ENCODE peak calls at places on chromosomes 12 and 14, in seven cellular contexts. K is IMR-90, Y is mesenchymal stem cell, R is H1, B is H9, Q is mesendoderm, I is trophoblast cell. D is an unnamed sample.

GRCh38 chr14:94363171-94363624 is 25.2 kb downstream of the SERPINA1 start:
- DNase-seq in K (no peak), Y (no peak), R (no peak), B (peak; percentile 24), Q (no peak), I (no peak), D (no peak)

GRCh38 chr12:5200276-5201087 is 156.8 kb downstream of the KCNA5 start:
- DNase-seq in K (peak; percentile 28), Y (peak; percentile 4), R (peak; percentile 93), B (peak; percentile 91), Q (peak; percentile 79), I (peak; percentile 45), D (peak; percentile 71)

GRCh38 chr12:79055926-79056674 is 191.5 kb downstream of the SYT1 start:
- DNase-seq in K (peak; percentile 92), Y (peak; percentile 49), R (no peak), B (no peak), Q (no peak), I (no peak), D (no peak)

GRCh38 chr14:71138236-71139057 is 231.2 kb downstream of the PCNX1 start:
- DNase-seq in K (no peak), Y (no peak), R (no peak), B (no peak), Q (no peak), I (no peak), D (no peak)

GRCh38 chr14:50003213-50004021 is 110.5 kb downstream of the ARF6 start:
- DNase-seq in K (peak; percentile 35), Y (peak; percentile 81), R (peak; percentile 66), B (peak; percentile 57), Q (peak; percentile 35), I (peak; percentile 83), D (peak; percentile 29)

GRCh38 chr14:52987514-52987913 is 36.7 kb upstream of the FERMT2 start:
- DNase-seq in K (no peak), Y (no peak), R (no peak), B (no peak), Q (no peak), I (no peak), D (no peak)

GRCh38 chr12:15996254-15996653 is 85.1 kb downstream of the DERA start:
- DNase-seq in K (peak; percentile 41), Y (peak; percentile 34), R (no peak), B (peak; percentile 55), Q (peak; percentile 77), I (peak; percentile 4), D (no peak)

GRCh38 chr12:50107416-50108268 is 3.8 kb downstream of the GPD1 start:
- DNase-seq in K (no peak), Y (no peak), R (no peak), B (no peak), Q (no peak), I (no peak), D (no peak)

DNA sequence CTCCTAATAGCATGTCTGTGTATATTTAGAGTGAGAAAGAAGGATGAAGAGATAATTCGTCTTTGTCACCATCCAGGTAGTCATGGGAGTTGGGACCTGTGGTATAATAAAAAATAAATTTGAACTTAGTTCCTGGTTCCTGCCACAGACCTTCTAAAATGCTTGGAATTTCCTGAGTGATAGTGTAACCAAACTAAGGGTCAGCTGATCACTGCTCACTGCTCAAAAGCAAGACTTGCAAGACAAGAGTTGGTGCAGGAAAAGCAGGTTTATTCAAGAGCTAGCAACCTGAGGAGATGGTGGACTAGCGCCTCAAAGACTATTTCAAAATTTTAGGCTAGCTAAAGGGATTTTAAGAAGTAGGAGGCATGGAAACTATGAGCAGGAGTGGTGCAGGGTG is 19.1 kb downstream of the ANG start:
- DNase-seq in K (no peak), Y (no peak), R (no peak), B (no peak), Q (no peak), I (peak; percentile 87), D (no peak)
- H3K18ac ChIP-seq in K (no peak overlapping the region), Y (no peak overlapping the region), R (no peak overlapping the region), B (no peak overlapping the region), Q (no peak overlapping the region), I (no peak overlapping the region), D (no peak overlapping the region)

GRCh38 chr14:99684356-99684952 is 356 bp downstream of the CYP46A1 start:
- DNase-seq in K (peak; percentile 8), Y (peak; percentile 37), R (no peak), B (no peak), Q (peak; percentile 32), I (no peak), D (no peak)

GRCh38 chr14:99682809-99683618 is 1.1 kb upstream of the CYP46A1 start:
- DNase-seq in K (peak; percentile 48), Y (peak; percentile 66), R (peak; percentile 97), B (peak; percentile 88), Q (peak; percentile 82), I (peak; percentile 88), D (peak; percentile 83)

GRCh38 chr14:99685061-99685995 is 1.2 kb downstream of the CYP46A1 start:
- DNase-seq in K (no peak), Y (no peak), R (peak; percentile 41), B (peak; percentile 33), Q (peak; percentile 19), I (no peak), D (no peak)

GRCh38 chr14:99681832-99682148 is 2.3 kb upstream of the CYP46A1 start:
- DNase-seq in K (no peak), Y (no peak), R (peak; percentile 38), B (no peak), Q (no peak), I (peak; percentile 67), D (no peak)

DNA sequence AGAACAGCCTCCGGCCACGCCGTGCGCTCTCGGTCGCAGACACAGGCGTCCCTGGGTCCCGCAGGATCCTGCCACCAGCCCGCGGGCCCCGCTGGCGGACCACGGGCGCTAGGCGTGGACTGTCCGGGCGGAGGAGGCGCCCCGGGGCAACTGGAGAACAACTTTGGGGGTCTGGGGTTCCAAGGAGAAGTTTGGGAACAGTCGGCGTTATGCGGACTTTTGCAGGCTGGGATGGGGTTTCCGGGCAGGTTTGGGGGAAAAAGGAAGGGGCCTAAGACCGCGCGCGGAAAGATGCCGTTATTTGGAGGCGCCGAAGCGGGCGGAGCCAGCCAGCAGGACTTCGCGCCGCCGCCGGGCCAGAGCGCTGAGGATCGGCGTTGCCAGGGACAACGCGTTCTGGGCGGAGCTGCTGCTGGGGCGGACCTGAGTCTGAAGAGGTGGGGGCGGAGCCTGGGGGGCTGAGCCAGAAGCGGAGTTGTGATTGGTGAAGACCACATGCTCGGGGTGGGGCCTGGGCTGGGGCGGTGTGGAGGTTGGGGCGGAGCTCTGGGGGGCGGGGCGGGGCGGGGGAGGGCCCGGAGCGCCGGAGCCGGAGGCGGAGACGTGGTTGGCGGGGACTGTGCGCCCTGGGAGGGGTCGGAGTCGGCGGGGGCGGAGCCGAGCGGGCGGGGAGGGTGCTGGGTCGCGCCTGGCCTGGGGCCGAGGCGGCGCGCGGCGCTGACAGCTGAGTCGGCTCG is at the start of gene CYP46A1:
- DNase-seq in K (peak; percentile 99), Y (peak; percentile 98), R (peak; percentile 99), B (peak; percentile 99), Q (peak; percentile 99), I (peak; percentile 99), D (peak; percentile 99)
- H3K18ac ChIP-seq in K (no peak within 1 kb of the TSS), Y (peak within 1 kb of the TSS; percentile 69), R (peak within 1 kb of the TSS; percentile 60), B (peak within 1 kb of the TSS; percentile 36), Q (peak within 1 kb of the TSS; percentile 65), I (peak within 1 kb of the TSS; percentile 41), D (peak within 1 kb of the TSS; percentile 90)

GRCh38 chr14:72634910-72635647 is 258.8 kb downstream of the DPF3 start:
- DNase-seq in K (no peak), Y (no peak), R (peak; percentile 19), B (no peak), Q (no peak), I (no peak), D (no peak)

GRCh38 chr14:72636871-72637270 is 257.0 kb downstream of the DPF3 start:
- DNase-seq in K (no peak), Y (no peak), R (no peak), B (no peak), Q (no peak), I (no peak), D (no peak)

GRCh38 chr14:72641086-72641485 is 252.8 kb downstream of the DPF3 start:
- DNase-seq in K (no peak), Y (no peak), R (no peak), B (no peak), Q (no peak), I (no peak), D (no peak)

GRCh38 chr14:72636094-72636493 is 257.8 kb downstream of the DPF3 start:
- DNase-seq in K (peak; percentile 79), Y (no peak), R (no peak), B (no peak), Q (no peak), I (no peak), D (no peak)

GRCh38 chr14:72638021-72638420 is 255.9 kb downstream of the DPF3 start:
- DNase-seq in K (peak; percentile 95), Y (peak; percentile 92), R (no peak), B (no peak), Q (no peak), I (no peak), D (no peak)
- H3K18ac ChIP-seq in K (peak overlapping the region; percentile 97), Y (no peak overlapping the region), R (no peak overlapping the region), B (no peak overlapping the region), Q (no peak overlapping the region), I (no peak overlapping the region), D (no peak overlapping the region)

GRCh38 chr12:100752841-100753240 is 41.7 kb upstream of the ANO4 start:
- DNase-seq in K (no peak), Y (no peak), R (no peak), B (no peak), Q (peak; percentile 5), I (no peak), D (no peak)
- H3K18ac ChIP-seq in K (no peak overlapping the region), Y (no peak overlapping the region), R (no peak overlapping the region), B (no peak overlapping the region), Q (no peak overlapping the region), I (no peak overlapping the region), D (no peak overlapping the region)

GRCh38 chr14:31080060-31080459 is 53.9 kb upstream of the STRN3 start:
- DNase-seq in K (peak; percentile 66), Y (no peak), R (no peak), B (no peak), Q (no peak), I (no peak), D (no peak)
- H3K18ac ChIP-seq in K (no peak overlapping the region), Y (no peak overlapping the region), R (no peak overlapping the region), B (no peak overlapping the region), Q (no peak overlapping the region), I (no peak overlapping the region), D (no peak overlapping the region)

GRCh38 chr14:88322505-88323085 is 474 bp downstream of the KCNK10 start:
- DNase-seq in K (no peak), Y (no peak), R (peak; percentile 45), B (no peak), Q (no peak), I (no peak), D (no peak)

GRCh38 chr14:88323520-88324199 is 591 bp upstream of the KCNK10 start:
- DNase-seq in K (peak; percentile 1), Y (peak; percentile 1), R (peak; percentile 74), B (peak; percentile 64), Q (peak; percentile 52), I (no peak), D (no peak)

GRCh38 chr14:88321692-88322504 is 1.2 kb downstream of the KCNK10 start:
- DNase-seq in K (no peak), Y (no peak), R (peak; percentile 47), B (peak; percentile 35), Q (peak; percentile 12), I (no peak), D (no peak)

GRCh38 chr14:88325883-88326282 is 2.8 kb upstream of the KCNK10 start:
- DNase-seq in K (no peak), Y (no peak), R (no peak), B (no peak), Q (no peak), I (no peak), D (no peak)

GRCh38 chr14:88323086-88323519 is at the start of gene KCNK10:
- DNase-seq in K (no peak), Y (no peak), R (peak; percentile 54), B (peak; percentile 36), Q (no peak), I (no peak), D (no peak)
- H3K18ac ChIP-seq in K (no peak within 1 kb of the TSS), Y (no peak within 1 kb of the TSS), R (peak within 1 kb of the TSS; percentile 26), B (no peak within 1 kb of the TSS), Q (no peak within 1 kb of the TSS), I (no peak within 1 kb of the TSS), D (peak within 1 kb of the TSS; percentile 98)

D was measured in neuronal stem cell.